ENCODE peak calls at places on chromosomes 11 and 22, in four cellular contexts. K, V, R and X are unnamed samples.

GRCh38 chr11:67615455-67616430 is 9.0 kb downstream of the NDUFV1 start:
- DNase-seq in K (no peak), R (no peak), V (no peak), X (peak; percentile 33)

GRCh38 chr11:64218628-64219353 is 7.2 kb downstream of the TRPT1 start:
- DNase-seq in K (no peak), V (no peak), R (no peak), X (no peak)

GRCh38 chr11:2664886-2665746 is 34.7 kb downstream of the KCNQ1OT1 start:
- DNase-seq in R (no peak), K (peak; percentile 53), V (no peak), X (no peak)

GRCh38 chr11:61870429-61871039 is 20.8 kb downstream of the FADS3 start:
- DNase-seq in V (no peak), R (no peak), K (no peak), X (no peak)

GRCh38 chr11:71326328-71326940 is 74.1 kb upstream of the SHANK2 start:
- DNase-seq in K (peak; percentile 48), V (no peak), R (no peak), X (no peak)

GRCh38 chr22:45916515-45916914 is 60.4 kb downstream of the WNT7B start:
- DNase-seq in K (no peak), R (no peak), V (no peak), X (no peak)

GRCh38 chr11:110087820-110088534 is 5.2 kb upstream of the ZC3H12C start:
- DNase-seq in V (peak; percentile 73), K (no peak), R (no peak), X (no peak)

GRCh38 chr22:38867496-38868285 is 4.3 kb downstream of the CBX6 start:
- DNase-seq in R (peak; percentile 24), V (no peak), K (peak; percentile 64), X (no peak)

GRCh38 chr11:34044664-34045485 is 6.7 kb upstream of the CAPRIN1 start:
- DNase-seq in R (no peak), K (no peak), V (peak; percentile 89), X (peak; percentile 74)

GRCh38 chr11:111982019-111982464 is 43.2 kb upstream of the DLAT start:
- DNase-seq in V (peak; percentile 41), K (no peak), R (peak; percentile 52), X (peak; percentile 62)

GRCh38 chr11:27020736-27021135 is 19.9 kb upstream of the BBOX1 start:
- DNase-seq in V (no peak), K (no peak), R (no peak), X (no peak)

GRCh38 chr22:27801616-27802388 is at the start of gene MN1:
- DNase-seq in V (no peak), R (no peak), K (no peak), X (peak; percentile 57)

GRCh38 chr11:113401718-113402117 is 14.1 kb downstream of the ANKK1 start:
- DNase-seq in V (no peak), K (no peak), R (peak; percentile 48), X (peak; percentile 99)

GRCh38 chr11:65184146-65184545 is 2.4 kb downstream of the CAPN1 start:
- DNase-seq in V (no peak), K (no peak), R (no peak), X (no peak)

GRCh38 chr11:76073716-76074115 is 132.6 kb downstream of the WNT11 start:
- DNase-seq in V (no peak), K (no peak), R (no peak), X (no peak)

GRCh38 chr11:64400667-64401066 is 41.7 kb downstream of the RPS6KA4 start:
- DNase-seq in R (no peak), V (no peak), K (no peak), X (no peak)

GRCh38 chr11:17864478-17864941 is 129.9 kb downstream of the KCNC1 start:
- DNase-seq in V (no peak), R (no peak), K (no peak), X (peak; percentile 20)

GRCh38 chr11:33899383-33900037 is 7.6 kb upstream of the LMO2 start:
- DNase-seq in V (peak; percentile 74), R (peak; percentile 68), K (peak; percentile 92), X (peak; percentile 58)

GRCh38 chr11:13965337-13965736 is 2.8 kb downstream of the SPON1 start:
- DNase-seq in V (no peak), R (no peak), K (no peak), X (no peak)

GRCh38 chr11:56521955-56522354 is 21.1 kb downstream of the OR5M11 start:
- DNase-seq in V (no peak), R (no peak), K (no peak), X (no peak)

GRCh38 chr11:18313985-18314763 is 7.8 kb downstream of the HPS5 start:
- DNase-seq in R (no peak), V (peak; percentile 79), K (no peak), X (no peak)

GRCh38 chr11:100329352-100329751 is 357.7 kb upstream of the ARHGAP42 start:
- DNase-seq in R (no peak), V (no peak), K (no peak), X (peak; percentile 5)

GRCh38 chr22:38202437-38203089 is 769 bp downstream of the MAFF start:
- DNase-seq in R (peak; percentile 49), K (peak; percentile 97), V (peak; percentile 85), X (peak; percentile 46)

GRCh38 chr22:37345863-37346514 is 63.7 kb downstream of the CYTH4 start:
- DNase-seq in V (peak; percentile 87), K (no peak), R (no peak), X (no peak)

GRCh38 chr11:112265659-112266409 is 5.2 kb upstream of the PLET1 start:
- DNase-seq in K (peak; percentile 81), V (no peak), R (no peak), X (no peak)

GRCh38 chr11:34599406-34599901 is 21.4 kb upstream of the EHF start:
- DNase-seq in R (no peak), K (no peak), V (peak; percentile 76), X (peak; percentile 93)

GRCh38 chr11:9462806-9463537 is 2.2 kb downstream of the ZNF143 start:
- DNase-seq in V (no peak), K (no peak), R (no peak), X (peak; percentile 26)

GRCh38 chr22:21646608-21647590 is 4.8 kb downstream of the SDF2L1 start:
- DNase-seq in K (peak; percentile 85), R (peak; percentile 73), V (peak; percentile 81), X (no peak)

GRCh38 chr22:24588370-24588755 is 4.5 kb downstream of the LRRC75B start:
- DNase-seq in V (no peak), R (peak; percentile 92), K (peak; percentile 80), X (no peak)

GRCh38 chr22:25572708-25573161 is 8.3 kb downstream of the GRK3 start:
- DNase-seq in R (no peak), V (no peak), K (no peak), X (no peak)

GRCh38 chr11:73965076-73965763 is 14.4 kb downstream of the DNAJB13 start:
- DNase-seq in R (no peak), K (no peak), V (no peak), X (no peak)
- TF ChIP-seq CTCF in R (no peak), K (no peak), V (no peak), X (no peak)

GRCh38 chr22:50564289-50564688 is 1.6 kb upstream of the SYCE3 start:
- DNase-seq in V (no peak), K (no peak), R (no peak), X (no peak)

GRCh38 chr22:50563410-50564160 is 866 bp upstream of the SYCE3 start:
- DNase-seq in R (no peak), V (no peak), K (no peak), X (no peak)

GRCh38 chr22:50560034-50560433 is 2.7 kb downstream of the SYCE3 start:
- DNase-seq in V (no peak), R (no peak), K (no peak), X (no peak)

GRCh38 chr22:50562523-50563409 is at the start of gene SYCE3:
- DNase-seq in V (peak; percentile 84), R (peak; percentile 97), K (peak; percentile 98), X (peak; percentile 85)

GRCh38 chr22:50561401-50562074 is 1.2 kb downstream of the SYCE3 start:
- DNase-seq in R (no peak), V (no peak), K (peak; percentile 59), X (no peak)
- H3K27ac ChIP-seq in R (no peak overlapping the region), V (no peak overlapping the region), K (no peak overlapping the region), X (peak overlapping the region; percentile 40)

GRCh38 chr11:11960687-11961086 is 47.7 kb downstream of the DKK3 start:
- DNase-seq in V (no peak), K (no peak), R (no peak), X (no peak)
- TF ChIP-seq CTCF in V (no peak), K (no peak), R (no peak), X (no peak)

GRCh38 chr11:69651834-69652620 is 11.1 kb downstream of the CCND1 start:
- DNase-seq in R (no peak), V (no peak), K (no peak), X (no peak)
- H3K27ac ChIP-seq in R (no peak overlapping the region), V (no peak overlapping the region), K (no peak overlapping the region), X (no peak overlapping the region)

DNA sequence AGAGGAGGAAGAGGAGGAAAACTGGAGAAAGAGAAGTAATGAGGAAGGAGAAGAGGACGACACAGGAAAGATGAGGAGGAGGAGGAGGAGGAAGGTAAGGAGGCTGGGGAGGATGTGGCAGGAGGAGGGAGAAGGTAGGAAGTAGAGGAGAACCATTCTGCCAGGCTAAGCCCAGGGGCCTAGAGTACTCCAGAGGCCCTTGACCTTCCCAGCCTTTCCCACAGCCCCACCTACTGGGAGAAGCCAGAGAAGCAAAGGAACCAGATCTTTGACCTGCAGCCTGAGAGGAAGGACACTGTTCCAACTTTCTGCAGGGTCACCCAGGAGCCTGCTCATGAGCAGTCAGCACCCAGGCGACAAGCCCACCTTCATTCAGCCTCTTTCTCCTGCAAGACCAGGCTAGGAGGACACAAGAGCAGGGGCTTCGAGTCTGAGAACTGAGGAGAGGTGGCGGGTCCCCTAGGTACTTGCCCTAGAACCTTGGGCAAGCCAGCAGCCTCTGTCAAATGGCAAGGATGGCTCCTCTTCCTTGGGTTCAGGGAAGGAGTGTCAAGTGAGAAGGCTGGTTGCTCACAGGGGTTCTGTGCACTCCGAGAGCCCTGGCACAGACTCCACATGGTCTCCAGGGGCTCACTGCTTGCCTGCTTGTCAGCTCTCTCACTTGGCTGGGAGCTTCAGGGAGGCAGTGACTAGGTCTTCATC is 27.9 kb upstream of the OAF start:
- DNase-seq in K (peak; percentile 66), R (no peak), V (no peak), X (peak; percentile 31)
- TF ChIP-seq CTCF in K (no peak), R (peak; percentile 41), V (peak; percentile 65), X (peak; percentile 30)

GRCh38 chr22:50678218-50678650 is 5.6 kb downstream of the SHANK3 start:
- DNase-seq in V (no peak), K (no peak), R (no peak), X (no peak)
- H3K27ac ChIP-seq in V (no peak overlapping the region), K (no peak overlapping the region), R (no peak overlapping the region), X (no peak overlapping the region)

GRCh38 chr11:597166-597725 is 18.5 kb downstream of the IRF7 start:
- DNase-seq in K (no peak), R (no peak), V (no peak), X (no peak)
- TF ChIP-seq CTCF in K (no peak), R (no peak), V (peak; percentile 45), X (no peak)

GRCh38 chr11:134837166-134837886 is 425.3 kb upstream of the B3GAT1 start:
- DNase-seq in V (no peak), K (no peak), R (no peak), X (no peak)
- H3K27ac ChIP-seq in V (no peak overlapping the region), K (no peak overlapping the region), R (no peak overlapping the region), X (no peak overlapping the region)